ENCODE peak calls at places on chromosomes 4 and X, in nine cellular contexts. L, U, D, H, E, Y, V, Q and O are unnamed samples.

GRCh38 chrX:41273638-41274037 is 60.3 kb upstream of the DDX3X start:
- DNase-seq in Q (no peak), L (no peak), Y (no peak), U (no peak), D (no peak), V (no peak), E (peak), H (no peak), O (peak)

GRCh38 chr4:34200535-34200934 is 2043.8 kb downstream of the ARAP2 start:
- DNase-seq in U (no peak), D (no peak), Y (no peak), H (no peak), V (no peak), E (no peak), Q (no peak), L (no peak), O (no peak)

GRCh38 chr4:16532240-16532990 is 306.1 kb upstream of the TAPT1 start:
- DNase-seq in L (no peak), V (no peak), E (peak), H (peak), D (no peak), Y (no peak), U (no peak), Q (no peak), O (peak)

GRCh38 chr4:159374749-159375535 is 272.1 kb downstream of the RAPGEF2 start:
- DNase-seq in D (no peak), E (peak), L (no peak), U (no peak), Q (no peak), Y (no peak), V (no peak), H (peak), O (peak)

GRCh38 chr4:15695240-15695699 is 7.6 kb upstream of the BST1 start:
- DNase-seq in V (no peak), D (no peak), E (peak), Y (peak), L (no peak), U (no peak), Q (no peak), H (peak), O (peak)

GRCh38 chrX:101485212-101486064 is at the start of gene ARMCX4:
- DNase-seq in H (peak), V (peak), E (peak), L (peak), D (peak), Y (peak), Q (no peak), U (peak), O (no peak)

GRCh38 chrX:18994713-18995112 is 10.8 kb upstream of the PHKA2 start:
- DNase-seq in L (no peak), U (no peak), V (no peak), D (no peak), E (peak), Y (no peak), H (peak), Q (no peak), O (no peak)

GRCh38 chrX:100207331-100208024 is 202.6 kb downstream of the PCDH19 start:
- DNase-seq in D (no peak), V (no peak), H (no peak), E (no peak), U (no peak), Q (no peak), Y (no peak), L (no peak), O (no peak)

GRCh38 chr4:98745372-98745771 is 87.0 kb upstream of the TSPAN5 start:
- DNase-seq in V (no peak), Q (no peak), D (no peak), U (no peak), L (no peak), Y (no peak), E (peak), H (peak), O (no peak)

GRCh38 chr4:65623509-65623908 is 46.8 kb downstream of the EPHA5 start:
- DNase-seq in L (no peak), Y (no peak), E (peak), H (peak), D (no peak), U (no peak), Q (no peak), V (no peak), O (peak)

GRCh38 chrX:111041018-111041462 is 55.0 kb upstream of the PAK3 start:
- DNase-seq in U (no peak), V (no peak), E (peak), Y (peak), Q (no peak), D (no peak), L (no peak), H (peak), O (peak)

GRCh38 chrX:129783176-129783776 is 3.5 kb downstream of the SASH3 start:
- DNase-seq in Y (no peak), E (no peak), D (no peak), L (no peak), H (no peak), U (peak), Q (no peak), V (no peak), O (no peak)

GRCh38 chr4:82484987-82485783 is 54.8 kb downstream of the ENOPH1 start:
- DNase-seq in V (no peak), Q (no peak), E (no peak), Y (no peak), U (no peak), H (no peak), L (no peak), D (no peak), O (no peak)

GRCh38 chrX:41036668-41037326 is 48.4 kb upstream of the USP9X start:
- DNase-seq in Y (peak), E (no peak), U (no peak), V (no peak), D (no peak), L (no peak), H (no peak), Q (no peak), O (no peak)